ENCODE peak calls at places on chromosomes 2 and 18, in four cellular contexts. Y is A549, B is psoas muscle, O is body of pancreas. V is an unnamed sample. For H3K4me1, the result is how much of the 10 kb centered on the place peaks cover.

GRCh38 chr2:42030829-42031228 is 17.0 kb upstream of the PKDCC start:
- DNase-seq in B (no peak), O (no peak), Y (no peak), V (no peak)

GRCh38 chr2:62568074-62568473 is 62.1 kb upstream of the TMEM17 start:
- DNase-seq in O (no peak), B (no peak), Y (no peak), V (no peak)

GRCh38 chr2:18527822-18528221 is 32.6 kb downstream of the RDH14 start:
- DNase-seq in O (no peak), B (no peak), Y (no peak), V (no peak)

GRCh38 chr18:42814184-42814583 is 301.3 kb downstream of the RIT2 start:
- DNase-seq in O (no peak), Y (no peak), B (no peak), V (no peak)

GRCh38 chr2:136134126-136134525 is 16.2 kb upstream of the CXCR4 start:
- DNase-seq in O (no peak), B (no peak), Y (no peak), V (no peak)

GRCh38 chr2:142140434-142140845 is 9.6 kb upstream of the LRP1B start:
- DNase-seq in B (no peak), O (no peak), Y (peak), V (no peak)

GRCh38 chr2:42840760-42841159 is 48.4 kb upstream of the HAAO start:
- DNase-seq in Y (no peak), B (no peak), O (no peak), V (no peak)

GRCh38 chr2:88608184-88608583 is 19.1 kb downstream of the EIF2AK3 start:
- DNase-seq in B (no peak), O (no peak), Y (no peak), V (no peak)

GRCh38 chr2:186718895-186719294 is 25.0 kb downstream of the FAM171B start:
- DNase-seq in O (no peak), Y (no peak), B (no peak), V (no peak)

GRCh38 chr2:171837736-171838135 is 56.3 kb downstream of the SLC25A12 start:
- DNase-seq in B (no peak), O (no peak), Y (no peak), V (no peak)

GRCh38 chr18:66548747-66549146 is 55.1 kb downstream of the CDH19 start:
- DNase-seq in Y (no peak), B (no peak), O (no peak), V (no peak)

GRCh38 chr2:102179788-102180686 is 6.8 kb upstream of the IL1RL2 start:
- DNase-seq in O (no peak), Y (no peak), B (no peak), V (no peak)

GRCh38 chr2:96240341-96241038 is 25.3 kb downstream of the TMEM127 start:
- DNase-seq in O (no peak), B (peak), Y (no peak), V (no peak)

GRCh38 chr2:122031544-122032263 is 276.3 kb downstream of the TSN start:
- DNase-seq in Y (no peak), B (no peak), O (peak), V (peak)

GRCh38 chr2:96150007-96150406 is 4.8 kb upstream of the DUSP2 start:
- DNase-seq in Y (no peak), B (no peak), O (no peak), V (no peak)

GRCh38 chr2:31523871-31524492 is 56.8 kb downstream of the SRD5A2 start:
- DNase-seq in O (peak), Y (peak), B (no peak), V (peak)

GRCh38 chr2:135494503-135494902 is 36.5 kb downstream of the ZRANB3 start:
- DNase-seq in O (no peak), Y (no peak), B (no peak), V (no peak)

GRCh38 chr2:37324786-37325624 is at the start of gene PRKD3:
- DNase-seq in B (peak), O (peak), Y (peak), V (peak)

GRCh38 chr2:166518634-166519390 is 24.8 kb upstream of the SCN7A start:
- DNase-seq in O (no peak), B (no peak), Y (no peak), V (no peak)

GRCh38 chr2:190986221-190986953 is 27.6 kb downstream of the STAT1 start:
- DNase-seq in B (no peak), Y (no peak), O (no peak), V (no peak)

GRCh38 chr2:187264612-187265011 is 183.4 kb downstream of the CALCRL start:
- DNase-seq in Y (no peak), B (no peak), O (no peak), V (no peak)

GRCh38 chr2:47070920-47071824 is 83.9 kb downstream of the STPG4 start:
- DNase-seq in Y (peak), B (peak), O (peak), V (peak)

GRCh38 chr18:49565656-49566055 is 3.8 kb downstream of the LIPG start:
- DNase-seq in O (peak), B (no peak), Y (no peak), V (peak)

GRCh38 chr2:205534997-205535396 is 147.3 kb upstream of the NRP2 start:
- DNase-seq in B (no peak), Y (no peak), O (no peak), V (no peak)

GRCh38 chr18:9643549-9643948 is 29.2 kb upstream of the PPP4R1 start:
- DNase-seq in Y (peak), O (peak), B (no peak), V (no peak)

GRCh38 chr2:237388036-237388435 is 25.9 kb downstream of the COL6A3 start:
- DNase-seq in B (no peak), O (no peak), Y (no peak), V (no peak)

GRCh38 chr18:6807504-6808257 is 78.2 kb downstream of the ARHGAP28 start:
- DNase-seq in B (no peak), O (no peak), Y (no peak), V (no peak)

GRCh38 chr18:7174359-7175107 is 56.4 kb upstream of the LRRC30 start:
- DNase-seq in Y (no peak), B (no peak), O (peak), V (peak)

GRCh38 chr2:128469875-128470274 is 151.2 kb upstream of the HS6ST1 start:
- DNase-seq in B (no peak), Y (no peak), O (no peak), V (peak)

GRCh38 chr18:2853926-2854664 is 7.3 kb downstream of the EMILIN2 start:
- DNase-seq in B (no peak), O (no peak), Y (no peak), V (no peak)

GRCh38 chr2:207528980-207529329 is 807 bp upstream of the CREB1 start:
- DNase-seq in O (peak), Y (peak), B (no peak), V (peak)

GRCh38 chr2:44188696-44189095 is 20.0 kb downstream of the PPM1B start:
- DNase-seq in Y (no peak), O (no peak), B (no peak), V (no peak)
- H3K4me1 ChIP-seq in Y (under half), O (under half), B (under half), V (under half)

GRCh38 chr2:23524261-23524706 is 139.3 kb downstream of the KLHL29 start:
- DNase-seq in B (peak), Y (no peak), O (peak), V (peak)

GRCh38 chr2:23522726-23523410 is 137.9 kb downstream of the KLHL29 start:
- DNase-seq in Y (no peak), B (no peak), O (no peak), V (no peak)

GRCh38 chr2:23526114-23526513 is 141.1 kb downstream of the KLHL29 start:
- DNase-seq in B (no peak), O (no peak), Y (no peak), V (no peak)

GRCh38 chr2:23525137-23525765 is 140.3 kb downstream of the KLHL29 start:
- DNase-seq in Y (no peak), O (no peak), B (no peak), V (no peak)

GRCh38 chr2:23523651-23524260 is 138.8 kb downstream of the KLHL29 start:
- DNase-seq in B (peak), Y (no peak), O (peak), V (peak)
- H3K27ac ChIP-seq in B (peak), Y (no peak), O (peak), V (peak)

DNA sequence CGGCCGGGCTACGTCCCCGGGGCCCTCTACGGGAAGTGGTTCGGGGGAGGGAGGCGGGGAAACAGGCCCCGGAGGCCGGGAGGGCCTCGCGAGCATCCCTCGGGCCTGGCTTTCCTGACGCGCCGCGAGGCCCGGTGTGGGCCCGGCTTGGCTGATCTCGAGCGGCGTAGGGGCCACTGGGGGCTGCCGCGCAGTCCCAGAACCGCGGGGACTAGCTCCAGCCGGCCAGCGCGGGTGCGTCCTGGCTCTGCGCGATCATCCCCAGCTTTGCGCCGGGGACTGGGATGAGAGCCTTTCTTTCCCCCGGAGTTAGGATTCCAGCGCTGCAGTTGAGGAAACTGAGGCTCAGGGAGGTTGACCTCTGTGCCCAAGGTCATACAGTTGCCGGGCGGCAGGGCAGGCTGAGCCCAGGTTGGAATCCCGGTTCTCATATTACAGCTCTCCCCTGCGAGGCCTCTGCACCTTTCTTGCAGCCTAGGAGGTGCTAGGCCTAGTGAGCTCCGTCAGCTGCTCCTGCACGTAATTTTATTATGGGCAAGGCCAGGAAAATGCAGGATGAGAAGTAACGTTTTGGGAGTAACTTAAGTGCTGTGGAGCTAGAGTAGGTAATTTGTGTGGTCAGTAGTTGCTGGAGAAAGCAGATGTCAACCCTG is 501 bp downstream of the LPIN1 start:
- DNase-seq in B (no peak), O (peak), Y (peak), V (peak)
- H3K4me1 ChIP-seq in B (half or more), O (half or more), Y (under half), V (under half)

GRCh38 chr2:45769786-45770576 is 118.5 kb downstream of the PRKCE start:
- DNase-seq in B (no peak), O (no peak), Y (no peak), V (no peak)

GRCh38 chr2:45773909-45774308 is 122.4 kb downstream of the PRKCE start:
- DNase-seq in Y (no peak), B (no peak), O (no peak), V (no peak)

GRCh38 chr2:45771251-45771650 is 119.8 kb downstream of the PRKCE start:
- DNase-seq in B (peak), Y (no peak), O (peak), V (peak)

GRCh38 chr2:45772038-45772437 is 120.6 kb downstream of the PRKCE start:
- DNase-seq in B (no peak), Y (no peak), O (no peak), V (no peak)

DNA sequence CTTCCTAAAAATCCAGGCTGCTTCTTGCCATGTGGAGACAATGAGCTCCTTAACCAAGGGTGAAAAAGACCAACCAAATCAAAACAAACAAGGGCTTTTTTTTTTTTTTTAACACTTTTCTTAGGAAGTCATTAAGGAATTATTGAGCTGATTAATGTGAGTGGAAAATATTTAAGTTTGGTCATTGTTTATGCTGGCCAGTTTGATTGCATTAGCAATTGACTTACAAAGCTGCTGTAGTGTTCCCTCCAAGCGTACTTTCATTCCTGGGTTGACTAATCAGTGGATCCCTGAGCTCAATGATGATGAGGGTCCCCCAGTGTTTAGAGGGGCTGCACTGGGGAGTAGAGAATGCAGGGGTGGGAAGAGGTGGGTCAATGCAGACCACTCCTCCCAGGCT is 119.3 kb downstream of the PRKCE start:
- DNase-seq in Y (no peak), O (no peak), B (no peak), V (no peak)
- H3K27ac ChIP-seq in Y (no peak), O (no peak), B (no peak), V (no peak)

DNA sequence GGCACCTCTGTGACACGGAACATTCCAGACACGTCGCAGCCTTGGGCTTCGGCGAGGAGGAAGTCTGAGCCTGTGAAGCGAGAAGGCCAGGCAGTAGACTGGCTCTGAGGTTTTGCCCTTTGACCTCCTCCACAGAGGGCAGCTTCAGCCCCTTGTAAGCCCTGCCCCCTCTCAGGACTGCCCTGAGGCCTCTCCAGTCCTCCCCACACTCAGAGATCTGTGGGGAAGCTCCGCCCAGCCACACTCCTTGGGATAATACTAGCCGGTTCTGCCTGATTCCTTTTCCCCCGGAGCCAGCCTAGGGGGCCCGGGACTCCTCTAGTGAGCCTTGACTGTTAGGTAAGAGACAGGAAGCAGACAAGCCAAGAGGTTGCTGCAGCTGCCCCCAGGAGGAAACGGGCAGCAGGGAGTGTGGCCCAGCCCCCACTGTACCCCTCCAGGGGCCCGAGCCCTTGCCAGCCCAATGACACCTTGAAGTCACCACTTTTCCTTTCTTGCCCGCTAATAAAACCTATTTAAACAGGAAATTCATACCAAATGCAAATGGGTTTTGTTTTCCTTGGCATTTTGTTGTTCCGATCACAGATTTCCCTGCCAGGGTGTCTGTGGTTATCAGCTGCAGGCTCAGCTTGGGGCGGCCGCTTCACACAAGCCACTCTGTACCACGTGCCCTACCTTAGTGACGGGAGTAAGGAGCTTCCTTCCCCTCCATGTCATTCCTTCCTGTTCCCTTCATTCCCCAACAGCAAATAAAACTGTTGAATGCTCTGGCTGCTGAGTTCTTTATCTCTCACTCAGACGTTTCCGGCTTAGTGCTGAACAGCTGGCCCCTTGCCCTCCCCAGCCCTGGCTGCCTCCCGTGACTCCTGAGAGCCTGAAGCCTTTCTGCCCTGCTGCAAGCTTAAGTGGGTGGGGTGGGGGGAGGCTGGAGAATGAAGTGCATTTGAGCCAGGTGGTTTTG is 124.7 kb downstream of the CABLES1 start:
- DNase-seq in B (peak), Y (no peak), O (peak), V (peak)
- H3K4me1 ChIP-seq in B (under half), Y (under half), O (under half), V (under half)

GRCh38 chr2:50006327-50006726 is 852.0 kb upstream of the FSHR start:
- DNase-seq in Y (no peak), B (no peak), O (no peak), V (no peak)

DNA sequence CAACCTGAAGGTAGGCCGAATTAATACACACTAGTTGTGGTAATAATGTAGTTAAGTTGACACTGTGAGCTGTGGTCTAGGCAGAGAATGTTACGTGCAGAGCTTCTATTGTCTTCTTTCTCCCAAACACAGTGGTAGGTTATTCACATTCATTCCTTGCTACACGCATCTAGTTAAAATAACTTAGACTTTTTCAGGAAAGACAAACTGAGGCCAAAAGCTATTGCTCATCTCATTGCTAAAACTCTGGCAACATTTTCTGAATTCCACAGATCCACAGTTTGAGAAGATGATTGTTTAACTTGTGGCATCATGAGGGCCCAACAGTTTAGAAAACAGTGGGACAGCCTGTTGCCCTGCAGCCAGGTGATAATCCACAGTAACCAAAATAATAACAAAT is 850.4 kb upstream of the FSHR start:
- DNase-seq in Y (no peak), O (no peak), B (no peak), V (no peak)
- H3K27ac ChIP-seq in Y (no peak), O (no peak), B (no peak), V (no peak)

DNA sequence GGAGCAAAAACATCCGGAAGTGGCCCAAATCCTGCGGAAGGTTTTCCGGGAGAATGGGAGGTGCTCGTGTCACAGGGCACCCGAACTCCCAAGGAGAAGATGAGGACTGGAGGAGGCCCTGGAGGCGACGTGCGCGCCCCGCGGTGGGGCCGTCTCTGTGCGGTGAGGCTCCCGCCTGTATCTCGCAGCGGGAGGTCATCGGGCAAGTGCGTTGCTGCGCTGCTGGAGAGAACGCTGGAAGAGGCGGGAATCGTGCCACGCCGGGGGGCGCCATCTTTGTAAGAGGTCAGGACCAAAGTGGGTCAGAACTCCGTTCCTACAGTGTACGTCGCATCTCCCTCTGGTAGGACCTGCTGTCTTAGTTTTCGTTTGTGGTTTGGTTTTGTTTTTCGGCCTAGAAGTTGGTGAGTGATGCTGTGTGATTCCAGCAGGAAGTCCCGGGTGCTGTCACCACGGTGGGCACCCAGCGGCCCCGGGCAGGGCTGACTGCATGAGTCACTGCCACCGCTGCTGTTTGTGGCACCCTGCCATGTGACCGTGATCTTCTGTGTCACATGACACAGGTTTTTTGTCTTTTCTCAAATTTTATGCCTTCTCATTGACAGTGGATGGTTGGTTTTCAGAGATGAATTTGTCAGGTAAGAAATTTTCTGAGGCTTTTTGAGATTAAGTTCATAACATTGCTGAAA is 21.5 kb upstream of the ATP9B start:
- DNase-seq in O (no peak), B (no peak), Y (no peak), V (no peak)
- H3K4me1 ChIP-seq in O (under half), B (under half), Y (under half), V (under half)

DNA sequence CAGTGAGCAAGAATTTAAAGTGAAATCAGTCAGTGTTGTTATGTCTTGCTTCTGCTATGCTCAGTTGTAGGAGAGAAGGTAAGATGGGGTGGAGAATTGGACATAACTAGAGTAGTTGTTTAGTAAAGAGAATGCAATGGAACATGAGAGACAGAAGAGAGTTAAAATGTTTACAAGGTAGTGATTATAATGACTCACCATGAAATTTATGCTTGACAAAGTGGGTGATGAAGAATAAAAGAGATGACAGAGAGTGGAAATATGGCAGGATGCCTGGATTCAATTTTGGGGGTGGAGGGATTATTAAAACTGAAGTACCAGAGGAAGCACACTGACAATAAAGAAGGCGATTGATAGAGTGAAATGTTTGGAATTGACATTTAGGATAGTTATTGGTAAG is 10.6 kb downstream of the SCG2 start:
- DNase-seq in B (no peak), Y (no peak), O (no peak), V (no peak)
- H3K27ac ChIP-seq in B (no peak), Y (no peak), O (no peak), V (no peak)

GRCh38 chr2:240930631-240931318 is 24.6 kb downstream of the CROCC2 start:
- DNase-seq in O (no peak), Y (no peak), B (peak), V (peak)

GRCh38 chr2:240930096-240930630 is 24.0 kb downstream of the CROCC2 start:
- DNase-seq in O (no peak), B (peak), Y (no peak), V (peak)

GRCh38 chr2:240932001-240932723 is 26.0 kb downstream of the CROCC2 start:
- DNase-seq in Y (no peak), O (peak), B (peak), V (peak)

GRCh38 chr2:240932724-240933047 is 26.6 kb downstream of the CROCC2 start:
- DNase-seq in B (peak), O (no peak), Y (no peak), V (no peak)

GRCh38 chr2:240931319-240931949 is 25.3 kb downstream of the CROCC2 start:
- DNase-seq in B (peak), Y (no peak), O (no peak), V (peak)
- H3K4me1 ChIP-seq in B (under half), Y (under half), O (under half), V (under half)

GRCh38 chr2:85590950-85591349 is 4.6 kb upstream of the RNF181 start:
- DNase-seq in B (peak), O (no peak), Y (no peak), V (no peak)
- H3K27ac ChIP-seq in B (peak), O (peak), Y (no peak), V (peak)